ENCODE peak calls at places on chromosome 12, in eight cellular contexts. U is stimulated activated CD8-positive, alpha-beta memory T cell treated with anti-CD3 and anti-CD28 coated beads, Interleukin-15, amount 100 ng/mL, for 24 hours; S is anterior cingulate cortex; T is GM03348; B is hypothalamus; C is NCI-H2029; F is GM04503; O is psoas muscle. L is an unnamed sample.

GRCh38 chr12:108666326-108666995 is 32.8 kb upstream of the SELPLG start:
- DNase-seq in U (no peak), S (peak; percentile 24), T (peak; percentile 40), B (no peak), C (peak; percentile 43), F (no peak), O (peak; percentile 63), L (no peak)

GRCh38 chr12:65122661-65123060 is 1.6 kb upstream of the WIF1 start:
- DNase-seq in U (no peak), S (no peak), T (no peak), B (no peak), C (peak; percentile 1), F (no peak), O (no peak), L (no peak)

GRCh38 chr12:74415633-74416032 is 122.0 kb upstream of the ATXN7L3B start:
- DNase-seq in U (no peak), S (no peak), T (peak; percentile 17), B (no peak), C (peak; percentile 3), F (no peak), O (no peak), L (no peak)

GRCh38 chr12:53709671-53710070 is 17.6 kb downstream of the CALCOCO1 start:
- DNase-seq in U (no peak), S (no peak), T (peak; percentile 30), B (no peak), C (no peak), F (no peak), O (no peak), L (no peak)

GRCh38 chr12:108580531-108580930 is 17.4 kb downstream of the TMEM119 start:
- DNase-seq in U (no peak), S (no peak), T (no peak), B (no peak), C (no peak), F (no peak), O (no peak), L (no peak)

GRCh38 chr12:15599266-15600037 is 189.7 kb downstream of the EPS8 start:
- DNase-seq in U (no peak), S (no peak), T (peak; percentile 27), B (no peak), C (peak; percentile 54), F (peak; percentile 37), O (no peak), L (no peak)

GRCh38 chr12:5745251-5745888 is 199.7 kb downstream of the ANO2 start:
- DNase-seq in U (peak; percentile 12), S (peak; percentile 19), T (peak; percentile 76), B (peak; percentile 13), C (peak; percentile 9), F (peak; percentile 17), O (peak; percentile 24), L (no peak)

GRCh38 chr12:104180389-104180788 is 35.2 kb upstream of the TXNRD1 start:
- DNase-seq in U (no peak), S (no peak), T (no peak), B (no peak), C (no peak), F (no peak), O (no peak), L (no peak)

GRCh38 chr12:57726884-57727757 is 11.4 kb downstream of the AGAP2 start:
- DNase-seq in U (no peak), S (no peak), T (no peak), B (no peak), C (peak; percentile 49), F (no peak), O (peak; percentile 53), L (no peak)

GRCh38 chr12:28563926-28564325 is 373.7 kb downstream of the CCDC91 start:
- DNase-seq in U (no peak), S (no peak), T (peak; percentile 66), B (no peak), C (no peak), F (peak; percentile 88), O (no peak), L (no peak)

GRCh38 chr12:19404232-19404880 is 34.9 kb upstream of the AEBP2 start:
- DNase-seq in U (no peak), S (no peak), T (no peak), B (no peak), C (no peak), F (no peak), O (no peak), L (no peak)

GRCh38 chr12:131443019-131444000 is 267.6 kb upstream of the SFSWAP start:
- DNase-seq in U (no peak), S (no peak), T (no peak), B (no peak), C (no peak), F (no peak), O (no peak), L (no peak)

GRCh38 chr12:120797677-120798642 is 72.3 kb downstream of the ACADS start:
- DNase-seq in U (no peak), S (no peak), T (no peak), B (no peak), C (no peak), F (no peak), O (no peak), L (no peak)

GRCh38 chr12:63982787-63983186 is 138.3 kb downstream of the SRGAP1 start:
- DNase-seq in U (no peak), S (no peak), T (no peak), B (no peak), C (no peak), F (no peak), O (no peak), L (no peak)

GRCh38 chr12:20367731-20368652 is at the start of gene PDE3A:
- DNase-seq in U (no peak), S (peak; percentile 21), T (peak; percentile 83), B (peak; percentile 40), C (no peak), F (no peak), O (peak; percentile 55), L (peak; percentile 62)

GRCh38 chr12:26156996-26157395 is 32.2 kb upstream of the BHLHE41 start:
- DNase-seq in U (no peak), S (no peak), T (no peak), B (no peak), C (no peak), F (no peak), O (no peak), L (no peak)

GRCh38 chr12:102702447-102703114 is 214.5 kb downstream of the PAH start:
- DNase-seq in U (no peak), S (no peak), T (peak; percentile 55), B (no peak), C (peak; percentile 24), F (peak; percentile 25), O (peak; percentile 22), L (peak; percentile 16)

GRCh38 chr12:40012709-40013108 is 93.2 kb downstream of the SLC2A13 start:
- DNase-seq in U (no peak), S (no peak), T (no peak), B (no peak), C (no peak), F (no peak), O (no peak), L (no peak)

GRCh38 chr12:95790912-95791849 is 617 bp upstream of the NTN4 start:
- DNase-seq in U (no peak), S (no peak), T (peak; percentile 24), B (no peak), C (no peak), F (no peak), O (peak; percentile 26), L (no peak)

GRCh38 chr12:27614866-27615265 is 81.4 kb upstream of the REP15 start:
- DNase-seq in U (no peak), S (no peak), T (no peak), B (no peak), C (no peak), F (no peak), O (no peak), L (no peak)

GRCh38 chr12:2561367-2561766 is 233.4 kb upstream of the FKBP4 start:
- DNase-seq in U (no peak), S (no peak), T (no peak), B (no peak), C (no peak), F (no peak), O (no peak), L (no peak)

GRCh38 chr12:26929590-26929989 is 8.2 kb downstream of the INTS13 start:
- DNase-seq in U (no peak), S (no peak), T (no peak), B (no peak), C (no peak), F (no peak), O (no peak), L (no peak)

GRCh38 chr12:32344047-32344446 is 55.3 kb upstream of the FGD4 start:
- DNase-seq in U (no peak), S (no peak), T (no peak), B (no peak), C (no peak), F (no peak), O (no peak), L (no peak)

GRCh38 chr12:574475-575128 is 88.6 kb downstream of the NINJ2 start:
- DNase-seq in U (no peak), S (no peak), T (peak; percentile 58), B (no peak), C (no peak), F (no peak), O (no peak), L (no peak)

GRCh38 chr12:25829192-25829591 is 129.3 kb upstream of the RASSF8 start:
- DNase-seq in U (no peak), S (no peak), T (peak; percentile 86), B (no peak), C (no peak), F (peak; percentile 98), O (no peak), L (peak; percentile 86)

GRCh38 chr12:50017047-50017446 is 8.2 kb downstream of the RACGAP1 start:
- DNase-seq in U (no peak), S (peak; percentile 36), T (peak; percentile 73), B (no peak), C (peak; percentile 1), F (no peak), O (no peak), L (no peak)

GRCh38 chr12:48092606-48093005 is 13.3 kb downstream of the SENP1 start:
- DNase-seq in U (no peak), S (no peak), T (peak; percentile 24), B (no peak), C (no peak), F (no peak), O (no peak), L (no peak)

GRCh38 chr12:117080707-117081141 is 18.5 kb downstream of the TESC start:
- DNase-seq in U (no peak), S (no peak), T (no peak), B (no peak), C (no peak), F (no peak), O (no peak), L (no peak)

GRCh38 chr12:5648692-5649338 is 216.9 kb downstream of the NTF3 start:
- DNase-seq in U (no peak), S (no peak), T (peak; percentile 54), B (no peak), C (peak; percentile 24), F (no peak), O (no peak), L (no peak)

GRCh38 chr12:90909069-90909676 is 45.8 kb downstream of the CCER1 start:
- DNase-seq in U (no peak), S (no peak), T (peak; percentile 50), B (no peak), C (peak; percentile 10), F (no peak), O (no peak), L (peak; percentile 88)

GRCh38 chr12:112978163-112979081 is at the start of gene OAS2:
- DNase-seq in U (peak; percentile 38), S (no peak), T (peak; percentile 76), B (no peak), C (no peak), F (peak; percentile 60), O (peak; percentile 39), L (no peak)

GRCh38 chr12:53224897-53225634 is 6.9 kb downstream of the RARG start:
- DNase-seq in U (no peak), S (no peak), T (peak; percentile 58), B (no peak), C (no peak), F (no peak), O (no peak), L (no peak)

GRCh38 chr12:1162083-1162760 is 171.2 kb downstream of the ERC1 start:
- DNase-seq in U (no peak), S (no peak), T (no peak), B (no peak), C (no peak), F (no peak), O (no peak), L (no peak)

GRCh38 chr12:68100241-68100640 is 59.3 kb downstream of the IFNG start:
- DNase-seq in U (no peak), S (no peak), T (no peak), B (no peak), C (no peak), F (no peak), O (no peak), L (no peak)

L was measured in T1000.